ENCODE peak calls at places on chromosomes 5 and 9, in nine cellular contexts. B is left ventricle myocardium inferior, C is HepG2, M is WTC11, L is GM12865, W is astrocyte of the spinal cord, E is A549, N is progenitor cell of endocrine pancreas, H is IMR-90. R is an unnamed sample.

GRCh38 chr5:113213551-113213971 is 221.2 kb downstream of the TSSK1B start:
- DNase-seq in B (no peak), C (no peak), M (no peak), L (peak), W (peak), E (no peak), N (no peak), H (no peak), R (no peak)

GRCh38 chr5:127184841-127185240 is 105.8 kb upstream of the MEGF10 start:
- DNase-seq in B (no peak), C (no peak), M (no peak), L (no peak), W (no peak), E (no peak), N (no peak), H (no peak), R (no peak)

GRCh38 chr5:141369994-141370848 is at the start of gene PCDHGB3:
- DNase-seq in B (peak), C (no peak), M (peak), L (peak), W (peak), E (no peak), N (no peak), H (peak), R (no peak)

GRCh38 chr9:136213733-136214132 is 8.8 kb upstream of the LHX3 start:
- DNase-seq in B (no peak), C (no peak), M (no peak), L (no peak), W (no peak), E (no peak), N (no peak), H (no peak), R (no peak)

GRCh38 chr5:177509361-177509951 is at the start of gene DOK3:
- DNase-seq in B (peak), C (no peak), M (no peak), L (peak), W (no peak), E (no peak), N (no peak), H (no peak), R (no peak)

GRCh38 chr5:10701567-10702039 is 59.4 kb downstream of the DAP start:
- DNase-seq in B (no peak), C (peak), M (peak), L (peak), W (peak), E (peak), N (peak), H (peak), R (no peak)

GRCh38 chr5:157252741-157253465 is 13.0 kb upstream of the CYFIP2 start:
- DNase-seq in B (no peak), C (no peak), M (no peak), L (peak), W (peak), E (no peak), N (no peak), H (peak), R (no peak)

GRCh38 chr5:145872486-145872885 is 328 bp downstream of the GRXCR2 start:
- DNase-seq in B (no peak), C (no peak), M (no peak), L (no peak), W (no peak), E (no peak), N (no peak), H (no peak), R (no peak)

GRCh38 chr9:37036237-37037136 is 2.4 kb upstream of the PAX5 start:
- DNase-seq in B (no peak), C (no peak), M (peak), L (peak), W (peak), E (no peak), N (no peak), H (peak), R (no peak)

GRCh38 chr5:61313960-61314681 is 17.9 kb upstream of the ZSWIM6 start:
- DNase-seq in B (no peak), C (no peak), M (no peak), L (no peak), W (peak), E (no peak), N (no peak), H (peak), R (no peak)

GRCh38 chr5:160894-161540 is 30.3 kb upstream of the LRRC14B start:
- DNase-seq in B (no peak), C (no peak), M (peak), L (no peak), W (no peak), E (no peak), N (no peak), H (no peak), R (no peak)

GRCh38 chr5:137605377-137605776 is 106.3 kb upstream of the SPOCK1 start:
- DNase-seq in B (no peak), C (no peak), M (no peak), L (no peak), W (peak), E (no peak), N (no peak), H (no peak), R (no peak)

GRCh38 chr9:2496934-2497333 is 124.7 kb upstream of the VLDLR start:
- DNase-seq in B (no peak), C (no peak), M (no peak), L (no peak), W (no peak), E (no peak), N (no peak), H (no peak), R (no peak)

GRCh38 chr9:89364664-89365531 is 46.6 kb downstream of the SECISBP2 start:
- DNase-seq in B (no peak), C (no peak), M (no peak), L (no peak), W (no peak), E (no peak), N (no peak), H (no peak), R (no peak)

GRCh38 chr9:34493972-34494535 is 28.7 kb downstream of the ENHO start:
- DNase-seq in B (peak), C (no peak), M (peak), L (peak), W (peak), E (peak), N (peak), H (peak), R (no peak)

GRCh38 chr5:39526914-39527477 is 102.2 kb upstream of the DAB2 start:
- DNase-seq in B (no peak), C (peak), M (no peak), L (no peak), W (no peak), E (no peak), N (no peak), H (no peak), R (no peak)

GRCh38 chr5:2748841-2749513 is 2.5 kb downstream of the IRX2 start:
- DNase-seq in B (no peak), C (no peak), M (no peak), L (no peak), W (peak), E (no peak), N (no peak), H (no peak), R (no peak)

GRCh38 chr9:120366646-120367019 is 213.3 kb downstream of the CDK5RAP2 start:
- DNase-seq in B (no peak), C (peak), M (no peak), L (no peak), W (peak), E (peak), N (no peak), H (peak), R (no peak)

GRCh38 chr9:97682242-97682641 is 14.9 kb downstream of the XPA start:
- DNase-seq in B (no peak), C (no peak), M (no peak), L (no peak), W (no peak), E (no peak), N (no peak), H (no peak), R (no peak)

GRCh38 chr9:115121140-115121710 is 3.3 kb upstream of the TNC start:
- DNase-seq in B (no peak), C (no peak), M (no peak), L (no peak), W (peak), E (no peak), N (no peak), H (no peak), R (no peak)

GRCh38 chr9:14218253-14218652 is 95.7 kb downstream of the NFIB start:
- DNase-seq in B (no peak), C (no peak), M (no peak), L (no peak), W (no peak), E (no peak), N (no peak), H (no peak), R (no peak)

GRCh38 chr9:129281506-129282145 is 103.6 kb upstream of the IER5L start:
- DNase-seq in B (no peak), C (no peak), M (no peak), L (no peak), W (no peak), E (no peak), N (no peak), H (no peak), R (no peak)

GRCh38 chr5:142478116-142478515 is 153.3 kb upstream of the SPRY4 start:
- DNase-seq in B (no peak), C (no peak), M (no peak), L (no peak), W (no peak), E (no peak), N (no peak), H (no peak), R (no peak)

GRCh38 chr9:27194401-27195091 is 85.5 kb downstream of the TEK start:
- DNase-seq in B (no peak), C (no peak), M (no peak), L (no peak), W (peak), E (peak), N (no peak), H (peak), R (no peak)

GRCh38 chr5:147530801-147531389 is 21.0 kb upstream of the DPYSL3 start:
- DNase-seq in B (no peak), C (no peak), M (no peak), L (no peak), W (peak), E (peak), N (no peak), H (peak), R (no peak)

GRCh38 chr9:70011366-70011765 is 32.3 kb upstream of the MAMDC2 start:
- DNase-seq in B (no peak), C (no peak), M (no peak), L (peak), W (no peak), E (no peak), N (no peak), H (peak), R (no peak)

GRCh38 chr9:114909657-114910056 is 20.7 kb downstream of the TNFSF8 start:
- DNase-seq in B (no peak), C (no peak), M (no peak), L (no peak), W (no peak), E (no peak), N (no peak), H (no peak), R (no peak)

GRCh38 chr5:165457854-165458481 is 1952.5 kb downstream of the MAT2B start:
- DNase-seq in B (no peak), C (no peak), M (peak), L (peak), W (peak), E (no peak), N (no peak), H (peak), R (no peak)

GRCh38 chr9:109247228-109247627 is 73.6 kb downstream of the EPB41L4B start:
- DNase-seq in B (no peak), C (no peak), M (no peak), L (no peak), W (no peak), E (no peak), N (no peak), H (no peak), R (no peak)

GRCh38 chr9:137195525-137196220 is 4.9 kb downstream of the TPRN start:
- DNase-seq in B (no peak), C (no peak), M (no peak), L (no peak), W (no peak), E (no peak), N (no peak), H (no peak), R (no peak)

GRCh38 chr5:84091400-84091799 is 293.3 kb downstream of the EDIL3 start:
- DNase-seq in B (no peak), C (peak), M (no peak), L (peak), W (no peak), E (no peak), N (no peak), H (no peak), R (no peak)

GRCh38 chr5:164224772-164225171 is 719.4 kb downstream of the MAT2B start:
- DNase-seq in B (no peak), C (no peak), M (peak), L (no peak), W (no peak), E (no peak), N (no peak), H (no peak), R (no peak)

GRCh38 chr9:71716138-71716909 is 52.0 kb downstream of the CEMIP2 start:
- DNase-seq in B (no peak), C (no peak), M (no peak), L (no peak), W (peak), E (no peak), N (no peak), H (no peak), R (no peak)
- TF ChIP-seq CTCF in B (peak), C (no peak), M (no peak), L (peak), W (peak), E (peak), N (peak), H (peak), R (no peak)

GRCh38 chr5:11902304-11902703 is 1.9 kb downstream of the CTNND2 start:
- DNase-seq in B (no peak), C (no peak), M (no peak), L (no peak), W (no peak), E (no peak), N (no peak), H (no peak), R (no peak)
- TF ChIP-seq CTCF in B (no peak), C (no peak), M (no peak), L (no peak), W (no peak), E (no peak), N (no peak), H (no peak), R (no peak)

GRCh38 chr5:151225071-151225470 is 1.2 kb upstream of the CCDC69 start:
- DNase-seq in B (no peak), C (no peak), M (no peak), L (no peak), W (no peak), E (no peak), N (no peak), H (no peak), R (no peak)

GRCh38 chr5:151222769-151223446 is 984 bp downstream of the CCDC69 start:
- DNase-seq in B (peak), C (no peak), M (peak), L (peak), W (no peak), E (no peak), N (no peak), H (no peak), R (no peak)

GRCh38 chr5:151224372-151224771 is 480 bp upstream of the CCDC69 start:
- DNase-seq in B (no peak), C (no peak), M (no peak), L (peak), W (no peak), E (no peak), N (no peak), H (no peak), R (no peak)

GRCh38 chr5:151222054-151222768 is 1.7 kb downstream of the CCDC69 start:
- DNase-seq in B (no peak), C (no peak), M (no peak), L (no peak), W (no peak), E (no peak), N (no peak), H (no peak), R (no peak)

DNA sequence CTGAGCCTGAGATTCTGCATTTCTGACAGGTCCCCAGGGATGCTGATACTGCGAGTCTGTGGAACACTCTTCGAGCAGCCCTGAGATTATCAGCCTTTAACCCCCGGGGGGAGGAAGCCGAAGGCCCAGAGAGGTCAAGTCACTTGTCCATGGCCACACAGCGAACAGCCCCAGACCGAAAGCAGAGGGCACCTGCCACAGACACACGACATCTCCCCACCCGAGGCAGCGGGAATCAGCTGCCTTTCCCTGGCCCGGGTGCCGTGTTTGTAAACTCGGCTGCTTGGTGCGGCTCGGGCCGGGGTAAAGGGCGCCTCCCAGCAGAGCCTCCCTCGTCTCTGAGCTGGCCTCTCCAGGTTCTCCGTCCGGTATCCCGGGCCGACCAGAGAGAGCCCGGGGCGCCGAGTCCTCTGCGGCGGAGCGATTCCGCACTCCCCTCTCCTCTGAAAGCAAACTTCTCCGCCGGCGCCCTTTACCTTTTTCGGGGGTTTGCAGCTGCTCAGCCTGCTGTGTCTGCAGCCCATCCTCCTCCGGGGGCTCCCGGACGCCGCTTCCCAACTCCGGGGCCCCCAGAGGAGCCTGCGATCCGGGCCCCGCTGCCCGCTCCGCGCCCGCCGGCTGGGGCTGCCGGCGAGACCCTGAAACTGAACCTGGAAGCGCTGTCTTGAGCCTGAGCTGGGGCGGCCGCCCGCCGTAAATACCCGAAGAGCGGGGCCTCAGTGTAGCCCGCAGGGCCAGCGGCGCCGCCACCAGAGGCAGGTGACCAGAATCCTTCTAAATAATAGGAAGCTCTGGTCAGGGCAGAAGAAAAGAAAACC is at the start of gene CCDC69:
- DNase-seq in B (peak), C (peak), M (peak), L (peak), W (peak), E (peak), N (peak), H (peak), R (no peak)
- TF ChIP-seq CTCF in B (peak), C (peak), M (no peak), L (no peak), W (peak), E (peak), N (peak), H (no peak), R (no peak)

DNA sequence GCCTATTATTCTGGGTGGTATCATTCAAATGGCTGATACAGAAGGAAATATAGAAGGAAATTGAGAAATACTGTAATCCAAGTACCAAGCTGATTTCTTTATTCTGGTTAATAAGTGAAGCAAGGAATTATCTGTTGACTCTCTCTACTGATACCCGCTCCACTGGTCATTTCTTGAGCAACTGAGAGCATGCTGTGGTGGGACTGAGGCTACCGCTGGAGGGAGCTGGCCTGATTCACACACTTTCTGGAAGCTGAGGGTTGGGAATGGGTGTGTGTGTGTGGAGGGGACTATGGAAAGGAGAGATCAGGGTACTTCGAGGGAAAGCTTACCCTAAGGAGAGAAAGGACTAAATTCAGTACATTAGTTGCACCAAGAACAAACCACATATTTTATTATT is 104.1 kb downstream of the UGCG start:
- DNase-seq in B (no peak), C (no peak), M (peak), L (no peak), W (no peak), E (no peak), N (no peak), H (no peak), R (no peak)
- TF ChIP-seq CTCF in B (no peak), C (no peak), M (no peak), L (no peak), W (no peak), E (no peak), N (no peak), H (no peak), R (no peak)

GRCh38 chr9:134381262-134381661 is 55.0 kb downstream of the RXRA start:
- DNase-seq in B (no peak), C (no peak), M (no peak), L (no peak), W (no peak), E (no peak), N (no peak), H (no peak), R (no peak)

GRCh38 chr9:134382733-134383132 is 56.5 kb downstream of the RXRA start:
- DNase-seq in B (no peak), C (no peak), M (no peak), L (no peak), W (no peak), E (no peak), N (no peak), H (no peak), R (no peak)

GRCh38 chr9:134379774-134380431 is 53.6 kb downstream of the RXRA start:
- DNase-seq in B (no peak), C (no peak), M (no peak), L (no peak), W (peak), E (peak), N (no peak), H (no peak), R (no peak)

GRCh38 chr9:134383148-134383547 is 56.9 kb downstream of the RXRA start:
- DNase-seq in B (no peak), C (no peak), M (no peak), L (no peak), W (no peak), E (no peak), N (no peak), H (no peak), R (no peak)

DNA sequence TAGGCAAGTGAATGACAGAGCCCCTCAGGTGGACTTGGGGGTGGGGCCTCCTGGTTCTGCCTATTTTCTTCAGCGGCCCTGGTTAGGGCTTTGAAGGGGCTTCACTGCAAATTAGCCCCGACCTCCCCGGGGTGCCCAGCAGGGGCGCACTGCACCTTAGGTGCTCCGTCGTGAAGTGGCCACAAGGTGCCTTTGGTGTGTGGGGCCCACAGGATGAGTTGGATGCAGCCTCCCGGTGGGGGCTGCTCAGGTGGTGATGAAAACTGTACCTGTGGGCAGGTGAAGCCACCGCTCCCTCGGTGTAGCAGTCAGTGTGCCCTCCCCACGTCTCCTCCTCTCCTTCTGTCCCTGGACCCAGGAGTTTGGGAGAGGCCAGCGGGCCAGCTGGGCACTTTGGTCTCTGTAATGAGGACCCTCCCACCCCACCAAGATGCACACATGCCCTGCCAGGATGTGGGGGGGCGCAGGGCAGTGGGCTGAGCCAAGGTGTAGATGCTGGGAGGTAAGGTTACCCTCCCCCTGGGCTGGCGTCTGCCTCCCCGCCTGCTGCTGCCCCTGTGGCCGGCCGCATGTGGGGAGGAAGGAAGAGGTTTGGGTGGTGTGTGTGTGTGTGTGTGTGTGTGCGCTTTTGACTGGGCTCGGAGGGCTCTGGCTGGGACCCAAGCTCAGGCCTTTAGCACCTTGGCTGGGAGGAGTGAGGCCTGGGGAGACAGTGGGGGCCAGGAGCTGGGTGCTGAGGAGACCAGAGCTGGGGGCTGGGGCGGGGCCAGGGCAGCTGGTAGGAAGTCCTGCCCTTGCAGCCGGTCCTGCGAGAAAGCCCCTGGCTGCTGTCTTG is 55.6 kb downstream of the RXRA start:
- DNase-seq in B (peak), C (peak), M (no peak), L (peak), W (peak), E (no peak), N (no peak), H (no peak), R (no peak)
- TF ChIP-seq CTCF in B (peak), C (peak), M (peak), L (peak), W (peak), E (peak), N (peak), H (peak), R (no peak)

R was measured in omental fat pad.